ENCODE peak calls at places on chromosome 15, in five cellular contexts. G is fibroblast of the conjunctiva, F is fibroblast of pulmonary artery, X is iPS-NIHi11, B is HT-29. L is an unnamed sample.

GRCh38 chr15:60614862-60615771 is 136.2 kb upstream of the ICE2 start:
- DNase-seq in X (peak), F (no peak), B (peak), G (no peak), L (no peak)

GRCh38 chr15:98160236-98160635 is 199.7 kb downstream of the ARRDC4 start:
- DNase-seq in G (no peak), X (no peak), B (no peak), F (no peak), L (no peak)

GRCh38 chr15:67997996-67998395 is 56.1 kb upstream of the PIAS1 start:
- DNase-seq in G (no peak), F (peak), B (no peak), X (no peak), L (no peak)

GRCh38 chr15:58551084-58551763 is 119.4 kb downstream of the LIPC start:
- DNase-seq in F (no peak), X (no peak), G (no peak), B (no peak), L (no peak)

GRCh38 chr15:88882745-88883144 is 12.6 kb downstream of the HAPLN3 start:
- DNase-seq in F (peak), B (no peak), G (no peak), X (no peak), L (no peak)

GRCh38 chr15:51076898-51077564 is 17.7 kb downstream of the TNFAIP8L3 start:
- DNase-seq in G (peak), X (peak), F (peak), B (no peak), L (no peak)

GRCh38 chr15:80931191-80931590 is 58.4 kb downstream of the MESD start:
- DNase-seq in X (no peak), B (no peak), G (no peak), F (no peak), L (no peak)

GRCh38 chr15:27342991-27343390 is 372.0 kb downstream of the GABRG3 start:
- DNase-seq in B (no peak), G (no peak), X (peak), F (no peak), L (no peak)

GRCh38 chr15:60691508-60692047 is 212.6 kb upstream of the ICE2 start:
- DNase-seq in B (no peak), X (no peak), F (no peak), G (no peak), L (no peak)

GRCh38 chr15:51580982-51581381 is 41.6 kb downstream of the DMXL2 start:
- DNase-seq in B (no peak), F (no peak), X (no peak), G (no peak), L (no peak)

GRCh38 chr15:45522931-45523331 is 376 bp upstream of the SLC30A4 start:
- DNase-seq in F (peak), B (peak), X (no peak), G (no peak), L (no peak)

GRCh38 chr15:70713547-70714414 is 49.6 kb downstream of the UACA start:
- DNase-seq in X (no peak), B (peak), F (peak), G (no peak), L (no peak)

GRCh38 chr15:34914316-34914715 is 55.2 kb downstream of the AQR start:
- DNase-seq in F (no peak), B (no peak), G (no peak), X (no peak), L (no peak)

GRCh38 chr15:27353837-27354236 is 382.9 kb downstream of the GABRG3 start:
- DNase-seq in G (no peak), F (no peak), B (no peak), X (no peak), L (no peak)

GRCh38 chr15:39438260-39438659 is 142.6 kb upstream of the THBS1 start:
- DNase-seq in G (no peak), F (no peak), X (no peak), B (no peak), L (no peak)

GRCh38 chr15:81293728-81294500 is 30.0 kb downstream of the STARD5 start:
- DNase-seq in X (no peak), F (no peak), G (no peak), B (no peak), L (no peak)